ENCODE peak calls at places on chromosome 21, in four cellular contexts. K is nephron progenitor cell; H is stimulated activated CD4-positive, alpha-beta T cell treated with anti-CD3 and anti-CD28 coated beads, TNF-alpha, amount 100 ng/mL, for 1 hour; T is right lobe of liver. D is an unnamed sample.

GRCh38 chr21:34762761-34763160 is 94.0 kb downstream of the CLIC6 start:
- DNase-seq in K (no peak), H (no peak), T (no peak), D (no peak)

GRCh38 chr21:45982256-45982757 is 737 bp downstream of the COL6A1 start:
- DNase-seq in K (peak), H (no peak), T (peak), D (peak)

GRCh38 chr21:31332525-31332924 is 11.5 kb downstream of the TIAM1 start:
- DNase-seq in K (no peak), H (no peak), T (no peak), D (no peak)

GRCh38 chr21:45830221-45830640 is 151.3 kb upstream of the COL6A1 start:
- DNase-seq in K (no peak), H (no peak), T (no peak), D (no peak)

GRCh38 chr21:36479415-36480402 is at the start of gene CLDN14:
- DNase-seq in K (no peak), H (no peak), T (peak), D (no peak)

GRCh38 chr21:43733529-43734071 is 14.7 kb downstream of the PDXK start:
- DNase-seq in K (no peak), H (no peak), T (no peak), D (no peak)

GRCh38 chr21:37987668-37988067 is 71.4 kb upstream of the KCNJ6 start:
- DNase-seq in K (no peak), H (no peak), T (no peak), D (no peak)

GRCh38 chr21:17466166-17466565 is 46.7 kb upstream of the CXADR start:
- DNase-seq in K (no peak), H (no peak), T (no peak), D (no peak)

GRCh38 chr21:38486221-38486620 is 12.1 kb downstream of the ERG start:
- DNase-seq in K (no peak), H (no peak), T (no peak), D (no peak)

GRCh38 chr21:43372663-43373386 is 54.1 kb downstream of the SIK1 start:
- DNase-seq in K (no peak), H (no peak), T (peak), D (no peak)

GRCh38 chr21:45409466-45410150 is 4.6 kb downstream of the COL18A1 start:
- DNase-seq in K (no peak), H (no peak), T (peak), D (peak)

GRCh38 chr21:39121600-39122355 is 61.5 kb downstream of the PSMG1 start:
- DNase-seq in K (no peak), H (no peak), T (no peak), D (no peak)

GRCh38 chr21:31176725-31177124 is 138.4 kb upstream of the KRTAP19-8 start:
- DNase-seq in K (no peak), H (no peak), T (no peak), D (no peak)

GRCh38 chr21:26964379-26964778 is 2.5 kb downstream of the ADAMTS5 start:
- DNase-seq in K (no peak), H (no peak), T (no peak), D (no peak)

GRCh38 chr21:41973861-41974751 is 20.3 kb upstream of the C2CD2 start:
- DNase-seq in K (no peak), H (no peak), T (no peak), D (no peak)

GRCh38 chr21:41777934-41778815 is 11.3 kb upstream of the RIPK4 start:
- DNase-seq in K (peak), H (no peak), T (peak), D (peak)

GRCh38 chr21:45818904-45819285 is 162.7 kb upstream of the COL6A1 start:
- DNase-seq in K (no peak), H (peak), T (peak), D (no peak)

GRCh38 chr21:45623436-45623835 is 20.1 kb upstream of the PCBP3 start:
- DNase-seq in K (no peak), H (no peak), T (no peak), D (no peak)

GRCh38 chr21:33712022-33712803 is 69.9 kb downstream of the ITSN1 start:
- DNase-seq in K (no peak), H (no peak), T (no peak), D (no peak)

GRCh38 chr21:26140185-26140584 is 30.4 kb downstream of the APP start:
- DNase-seq in K (no peak), H (no peak), T (peak), D (no peak)

GRCh38 chr21:34724131-34724856 is 55.5 kb downstream of the CLIC6 start:
- DNase-seq in K (no peak), H (no peak), T (no peak), D (no peak)

GRCh38 chr21:40770435-40771055 is 76.4 kb downstream of the DSCAM start:
- DNase-seq in K (no peak), H (no peak), T (no peak), D (no peak)

GRCh38 chr21:42423197-42423675 is 19.5 kb downstream of the UBASH3A start:
- DNase-seq in K (no peak), H (no peak), T (no peak), D (no peak)

GRCh38 chr21:42695324-42696025 is 42.1 kb downstream of the PDE9A start:
- DNase-seq in K (no peak), H (no peak), T (no peak), D (no peak)

GRCh38 chr21:43598416-43599120 is 60.7 kb downstream of the HSF2BP start:
- DNase-seq in K (no peak), H (no peak), T (no peak), D (no peak)

GRCh38 chr21:41778974-41779600 is 12.2 kb upstream of the RIPK4 start:
- DNase-seq in K (no peak), H (no peak), T (no peak), D (no peak)

GRCh38 chr21:34967509-34968289 is 81.4 kb downstream of the RUNX1 start:
- DNase-seq in K (no peak), H (no peak), T (no peak), D (no peak)

D was measured in SK-N-SH.